ENCODE peak calls at places on chromosome 19, in seven cellular contexts. C is AG04449; A is ELR; M is SHP77 treated with DMSO at 0.1 percent for 48 hours; K is hepatocyte; Q is adrenal gland; E is stimulated activated CD8-positive, alpha-beta memory T cell treated with anti-CD3 and anti-CD28 coated beads, Interleukin-7, amount 100 ng/mL, for 1 hour. I is an unnamed sample.

GRCh38 chr19:480016-480855 is 16.1 kb upstream of the MADCAM1 start:
- DNase-seq in C (no peak), A (peak), M (no peak), K (peak), Q (peak), E (no peak), I (peak)

GRCh38 chr19:10027158-10027997 is 14.1 kb downstream of the RDH8 start:
- DNase-seq in C (peak), A (peak), M (peak), K (peak), Q (peak), E (peak), I (peak)

GRCh38 chr19:13961826-13962737 is 9.8 kb downstream of the DCAF15 start:
- DNase-seq in C (no peak), A (peak), M (no peak), K (peak), Q (no peak), E (no peak), I (no peak)

GRCh38 chr19:17721821-17722220 is 2.5 kb downstream of the MAP1S start:
- DNase-seq in C (no peak), A (peak), M (no peak), K (no peak), Q (peak), E (no peak), I (peak)

GRCh38 chr19:47028372-47028672 is 8.7 kb downstream of the NPAS1 start:
- DNase-seq in C (no peak), A (no peak), M (no peak), K (no peak), Q (no peak), E (no peak), I (no peak)

GRCh38 chr19:16654151-16654550 is 5.8 kb downstream of the SMIM7 start:
- DNase-seq in C (no peak), A (peak), M (no peak), K (no peak), Q (no peak), E (no peak), I (peak)

GRCh38 chr19:21117041-21117907 is 24.6 kb upstream of the ZNF431 start:
- DNase-seq in C (no peak), A (peak), M (no peak), K (no peak), Q (no peak), E (no peak), I (peak)

GRCh38 chr19:39183100-39183499 is 13.7 kb upstream of the NCCRP1 start:
- DNase-seq in C (no peak), A (no peak), M (no peak), K (no peak), Q (no peak), E (no peak), I (no peak)

GRCh38 chr19:39126593-39127187 is 1.1 kb downstream of the PAK4 start:
- DNase-seq in C (no peak), A (peak), M (no peak), K (peak), Q (no peak), E (no peak), I (no peak)

GRCh38 chr19:40457953-40458596 is 7.5 kb downstream of the BLVRB start:
- DNase-seq in C (no peak), A (no peak), M (no peak), K (no peak), Q (no peak), E (no peak), I (no peak)

GRCh38 chr19:19591133-19591825 is 27.2 kb downstream of the PBX4 start:
- DNase-seq in C (peak), A (peak), M (no peak), K (peak), Q (peak), E (no peak), I (peak)

GRCh38 chr19:53091413-53091812 is 11.8 kb downstream of the ZNF160 start:
- DNase-seq in C (no peak), A (no peak), M (no peak), K (no peak), Q (no peak), E (no peak), I (no peak)

GRCh38 chr19:16200038-16200775 is 2.5 kb downstream of the AP1M1 start:
- DNase-seq in C (no peak), A (no peak), M (no peak), K (peak), Q (peak), E (no peak), I (no peak)

GRCh38 chr19:51760811-51761356 is at the start of gene FPR2:
- DNase-seq in C (no peak), A (no peak), M (no peak), K (no peak), Q (no peak), E (no peak), I (no peak)

I was measured in M059J.